ENCODE peak calls at places on chromosomes 2 and 18, in six cellular contexts. One of them, this sample, is unnamed.

GRCh38 chr2:130848518-130849210 is 11.9 kb downstream of the ARHGEF4 start:
- DNase-seq in A549: no peak
- DNase-seq in bronchial epithelial cell: no peak
- DNase-seq in neural progenitor cell: no peak
- DNase-seq in left lung: no peak
- DNase-seq in stomach: no peak
- DNase-seq in this sample: no peak

GRCh38 chr2:75224636-75225094 is 25.3 kb upstream of the TACR1 start:
- DNase-seq in bronchial epithelial cell: no peak
- DNase-seq in left lung: no peak
- DNase-seq in A549: no peak
- DNase-seq in stomach: no peak
- DNase-seq in neural progenitor cell: no peak
- DNase-seq in this sample: no peak

GRCh38 chr2:36545871-36546416 is 52.0 kb downstream of the FEZ2 start:
- DNase-seq in left lung: no peak
- DNase-seq in neural progenitor cell: no peak
- DNase-seq in stomach: no peak
- DNase-seq in bronchial epithelial cell: no peak
- DNase-seq in A549: no peak
- DNase-seq in this sample: no peak

GRCh38 chr18:51164327-51165290 is 32.9 kb downstream of the MEX3C start:
- DNase-seq in stomach: no peak
- DNase-seq in bronchial epithelial cell: no peak
- DNase-seq in A549: no peak
- DNase-seq in left lung: no peak
- DNase-seq in neural progenitor cell: peak
- DNase-seq in this sample: peak

GRCh38 chr2:15303874-15304273 is 257.3 kb downstream of the NBAS start:
- DNase-seq in neural progenitor cell: no peak
- DNase-seq in bronchial epithelial cell: no peak
- DNase-seq in A549: no peak
- DNase-seq in stomach: no peak
- DNase-seq in left lung: no peak
- DNase-seq in this sample: no peak

GRCh38 chr18:26448714-26449159 is 99.6 kb downstream of the KCTD1 start:
- DNase-seq in neural progenitor cell: no peak
- DNase-seq in A549: no peak
- DNase-seq in left lung: no peak
- DNase-seq in bronchial epithelial cell: no peak
- DNase-seq in stomach: no peak
- DNase-seq in this sample: no peak

GRCh38 chr18:30562231-30562630 is 480.3 kb downstream of the DSC3 start:
- DNase-seq in stomach: no peak
- DNase-seq in A549: no peak
- DNase-seq in left lung: no peak
- DNase-seq in bronchial epithelial cell: no peak
- DNase-seq in neural progenitor cell: peak
- DNase-seq in this sample: no peak

GRCh38 chr2:97645112-97645699 is 656 bp upstream of the COX5B start:
- DNase-seq in stomach: no peak
- DNase-seq in left lung: peak
- DNase-seq in bronchial epithelial cell: peak
- DNase-seq in neural progenitor cell: peak
- DNase-seq in A549: no peak
- DNase-seq in this sample: peak

GRCh38 chr2:176556383-176556782 is 287.1 kb downstream of the MTX2 start:
- DNase-seq in neural progenitor cell: no peak
- DNase-seq in stomach: no peak
- DNase-seq in bronchial epithelial cell: no peak
- DNase-seq in left lung: no peak
- DNase-seq in A549: no peak
- DNase-seq in this sample: no peak

GRCh38 chr2:104378853-104379374 is 475.0 kb upstream of the POU3F3 start:
- DNase-seq in neural progenitor cell: peak
- DNase-seq in stomach: no peak
- DNase-seq in left lung: no peak
- DNase-seq in A549: peak
- DNase-seq in bronchial epithelial cell: no peak
- DNase-seq in this sample: no peak

GRCh38 chr2:44348385-44348784 is 12.9 kb downstream of the PREPL start:
- DNase-seq in left lung: no peak
- DNase-seq in neural progenitor cell: no peak
- DNase-seq in stomach: no peak
- DNase-seq in bronchial epithelial cell: no peak
- DNase-seq in A549: no peak
- DNase-seq in this sample: peak
- H3K4me3 ChIP-seq in left lung: no peak
- H3K4me3 ChIP-seq in neural progenitor cell: no peak
- H3K4me3 ChIP-seq in stomach: no peak
- H3K4me3 ChIP-seq in bronchial epithelial cell: no peak
- H3K4me3 ChIP-seq in A549: no peak
- H3K4me3 ChIP-seq in this sample: no peak

GRCh38 chr18:49666045-49666444 is 104.2 kb downstream of the LIPG start:
- DNase-seq in stomach: no peak
- DNase-seq in A549: no peak
- DNase-seq in bronchial epithelial cell: peak
- DNase-seq in left lung: no peak
- DNase-seq in neural progenitor cell: no peak
- DNase-seq in this sample: peak

GRCh38 chr18:49658871-49659378 is 97.1 kb downstream of the LIPG start:
- DNase-seq in stomach: no peak
- DNase-seq in bronchial epithelial cell: no peak
- DNase-seq in A549: no peak
- DNase-seq in neural progenitor cell: no peak
- DNase-seq in left lung: no peak
- DNase-seq in this sample: no peak

GRCh38 chr18:49664086-49664890 is 102.4 kb downstream of the LIPG start:
- DNase-seq in left lung: no peak
- DNase-seq in neural progenitor cell: no peak
- DNase-seq in bronchial epithelial cell: no peak
- DNase-seq in stomach: no peak
- DNase-seq in A549: no peak
- DNase-seq in this sample: peak

GRCh38 chr18:49663755-49664085 is 101.9 kb downstream of the LIPG start:
- DNase-seq in left lung: no peak
- DNase-seq in bronchial epithelial cell: no peak
- DNase-seq in neural progenitor cell: no peak
- DNase-seq in A549: no peak
- DNase-seq in stomach: no peak
- DNase-seq in this sample: peak

DNA sequence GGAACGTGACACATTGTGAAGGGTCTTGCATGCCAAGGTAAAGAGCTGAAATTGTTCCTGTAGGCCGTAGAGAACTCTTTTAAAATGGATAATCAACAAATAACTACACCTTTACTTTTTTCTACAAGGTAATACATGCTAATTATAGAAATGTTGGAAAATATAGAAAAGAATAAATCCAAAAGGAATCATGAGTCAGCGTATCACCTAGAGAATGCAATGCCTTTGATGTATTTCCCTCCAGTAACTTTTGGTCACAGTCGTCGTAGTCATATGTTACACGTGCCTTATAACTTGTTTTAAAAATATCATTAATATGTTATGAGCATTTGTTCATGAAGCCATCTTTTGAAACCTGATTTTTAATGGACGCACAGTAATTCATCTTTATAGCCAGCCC is 100.6 kb downstream of the LIPG start:
- DNase-seq in neural progenitor cell: no peak
- DNase-seq in left lung: no peak
- DNase-seq in stomach: no peak
- DNase-seq in A549: no peak
- DNase-seq in bronchial epithelial cell: no peak
- DNase-seq in this sample: no peak
- TF ChIP-seq CTCF in neural progenitor cell: no peak
- TF ChIP-seq CTCF in left lung: no peak
- TF ChIP-seq CTCF in stomach: no peak
- TF ChIP-seq CTCF in A549: no peak
- TF ChIP-seq CTCF in bronchial epithelial cell: no peak
- TF ChIP-seq CTCF in this sample: no peak

DNA sequence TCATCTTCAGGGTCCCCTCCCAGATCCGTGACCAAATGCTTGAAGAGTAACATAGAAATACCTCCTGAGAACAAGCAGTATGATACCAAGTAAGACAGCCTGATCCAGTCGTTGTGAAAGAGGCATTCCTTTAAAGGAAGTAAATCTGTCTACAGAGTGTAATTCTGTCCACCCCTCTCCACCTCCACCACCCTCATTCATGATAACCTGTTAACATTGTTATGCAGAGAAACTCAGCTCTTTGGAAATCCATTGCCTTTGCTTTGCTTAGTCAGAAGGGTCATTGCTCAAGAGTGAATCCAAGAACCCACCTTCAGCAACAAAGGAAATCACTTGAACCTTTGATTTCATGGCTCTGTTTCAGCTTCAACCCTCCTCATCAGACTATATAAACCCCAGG is 155.6 kb downstream of the CYP26B1 start:
- DNase-seq in neural progenitor cell: no peak
- DNase-seq in bronchial epithelial cell: no peak
- DNase-seq in A549: no peak
- DNase-seq in stomach: no peak
- DNase-seq in left lung: no peak
- DNase-seq in this sample: no peak
- H3K4me3 ChIP-seq in neural progenitor cell: no peak
- H3K4me3 ChIP-seq in bronchial epithelial cell: no peak
- H3K4me3 ChIP-seq in A549: no peak
- H3K4me3 ChIP-seq in stomach: no peak
- H3K4me3 ChIP-seq in left lung: no peak
- H3K4me3 ChIP-seq in this sample: no peak

GRCh38 chr18:11872479-11873136 is 21.4 kb downstream of the CHMP1B start:
- DNase-seq in bronchial epithelial cell: peak
- DNase-seq in A549: peak
- DNase-seq in neural progenitor cell: peak
- DNase-seq in stomach: peak
- DNase-seq in left lung: no peak
- DNase-seq in this sample: peak
- TF ChIP-seq CTCF in bronchial epithelial cell: peak
- TF ChIP-seq CTCF in A549: peak
- TF ChIP-seq CTCF in neural progenitor cell: peak
- TF ChIP-seq CTCF in stomach: peak
- TF ChIP-seq CTCF in left lung: no peak
- TF ChIP-seq CTCF in this sample: peak

GRCh38 chr2:142878061-142878741 is 737 bp downstream of the KYNU start:
- DNase-seq in neural progenitor cell: no peak
- DNase-seq in bronchial epithelial cell: no peak
- DNase-seq in left lung: no peak
- DNase-seq in stomach: no peak
- DNase-seq in A549: no peak
- DNase-seq in this sample: no peak
- H3K4me3 ChIP-seq in neural progenitor cell: no peak
- H3K4me3 ChIP-seq in bronchial epithelial cell: peak
- H3K4me3 ChIP-seq in left lung: peak
- H3K4me3 ChIP-seq in stomach: peak
- H3K4me3 ChIP-seq in A549: peak
- H3K4me3 ChIP-seq in this sample: no peak

DNA sequence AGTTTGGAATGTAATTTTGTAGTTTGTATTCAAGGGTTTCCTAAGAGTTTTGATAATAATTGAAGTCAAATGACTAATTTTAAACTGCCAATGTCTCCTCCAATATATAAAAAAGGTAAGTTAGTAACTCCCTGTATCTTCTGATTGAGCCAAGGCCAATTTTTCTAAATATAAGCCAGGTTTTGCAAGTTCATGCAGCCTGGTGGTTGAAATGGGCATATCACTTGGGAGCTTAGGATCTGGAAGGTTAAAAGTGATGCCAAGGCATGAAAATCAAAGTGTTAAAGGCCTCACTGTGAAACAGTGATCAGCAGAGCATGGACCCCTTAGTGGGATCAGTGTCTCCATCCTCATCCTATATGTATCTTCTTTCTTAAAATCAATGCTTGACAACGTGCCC is 60.5 kb downstream of the MERTK start:
- DNase-seq in A549: no peak
- DNase-seq in stomach: no peak
- DNase-seq in left lung: no peak
- DNase-seq in neural progenitor cell: no peak
- DNase-seq in bronchial epithelial cell: no peak
- DNase-seq in this sample: no peak
- TF ChIP-seq CTCF in A549: no peak
- TF ChIP-seq CTCF in stomach: peak
- TF ChIP-seq CTCF in left lung: no peak
- TF ChIP-seq CTCF in neural progenitor cell: peak
- TF ChIP-seq CTCF in bronchial epithelial cell: no peak
- TF ChIP-seq CTCF in this sample: peak